ENCODE peak calls at places on chromosomes 16 and 17, in ten cellular contexts. One of them, this sample, is unnamed.

GRCh38 chr17:79921411-79922160 is 82.3 kb upstream of the CBX4 start:
- DNase-seq in nephron progenitor cell: no peak
- DNase-seq in endodermal cell: no peak
- DNase-seq in GM23338: no peak
- DNase-seq in mammary epithelial cell: no peak
- DNase-seq in IMR-90: no peak
- DNase-seq in heart right ventricle: peak; percentile 3
- DNase-seq in kidney epithelial cell: no peak
- DNase-seq in thoracic aorta: no peak
- DNase-seq in RWPE2: no peak
- DNase-seq in this sample: no peak

GRCh38 chr17:61551255-61551742 is 39.7 kb downstream of the NACA2 start:
- DNase-seq in nephron progenitor cell: no peak
- DNase-seq in kidney epithelial cell: no peak
- DNase-seq in GM23338: peak; percentile 61
- DNase-seq in endodermal cell: no peak
- DNase-seq in mammary epithelial cell: no peak
- DNase-seq in IMR-90: peak; percentile 67
- DNase-seq in heart right ventricle: no peak
- DNase-seq in RWPE2: no peak
- DNase-seq in thoracic aorta: no peak
- DNase-seq in this sample: no peak

GRCh38 chr16:80300456-80300855 is 240.3 kb upstream of the DYNLRB2 start:
- DNase-seq in kidney epithelial cell: no peak
- DNase-seq in GM23338: no peak
- DNase-seq in RWPE2: no peak
- DNase-seq in thoracic aorta: no peak
- DNase-seq in endodermal cell: no peak
- DNase-seq in nephron progenitor cell: no peak
- DNase-seq in mammary epithelial cell: peak; percentile 9
- DNase-seq in heart right ventricle: no peak
- DNase-seq in IMR-90: no peak
- DNase-seq in this sample: no peak

GRCh38 chr17:82497483-82498405 is 21.8 kb upstream of the FOXK2 start:
- DNase-seq in endodermal cell: peak; percentile 80
- DNase-seq in mammary epithelial cell: peak; percentile 20
- DNase-seq in RWPE2: no peak
- DNase-seq in heart right ventricle: peak; percentile 36
- DNase-seq in GM23338: peak; percentile 59
- DNase-seq in nephron progenitor cell: peak; percentile 54
- DNase-seq in thoracic aorta: no peak
- DNase-seq in IMR-90: peak; percentile 82
- DNase-seq in kidney epithelial cell: no peak
- DNase-seq in this sample: no peak

GRCh38 chr16:50274771-50275415 is 8.5 kb downstream of the ADCY7 start:
- DNase-seq in IMR-90: no peak
- DNase-seq in mammary epithelial cell: no peak
- DNase-seq in kidney epithelial cell: no peak
- DNase-seq in RWPE2: peak; percentile 32
- DNase-seq in endodermal cell: no peak
- DNase-seq in thoracic aorta: no peak
- DNase-seq in heart right ventricle: no peak
- DNase-seq in GM23338: no peak
- DNase-seq in nephron progenitor cell: no peak
- DNase-seq in this sample: no peak

GRCh38 chr16:86211800-86212199 is 298.5 kb upstream of the FOXF1 start:
- DNase-seq in heart right ventricle: no peak
- DNase-seq in thoracic aorta: no peak
- DNase-seq in GM23338: no peak
- DNase-seq in kidney epithelial cell: no peak
- DNase-seq in endodermal cell: no peak
- DNase-seq in IMR-90: no peak
- DNase-seq in nephron progenitor cell: no peak
- DNase-seq in RWPE2: no peak
- DNase-seq in mammary epithelial cell: no peak
- DNase-seq in this sample: no peak

GRCh38 chr16:79847101-79847500 is 246.6 kb upstream of the MAF start:
- DNase-seq in kidney epithelial cell: no peak
- DNase-seq in endodermal cell: no peak
- DNase-seq in GM23338: no peak
- DNase-seq in IMR-90: no peak
- DNase-seq in nephron progenitor cell: no peak
- DNase-seq in thoracic aorta: no peak
- DNase-seq in mammary epithelial cell: no peak
- DNase-seq in heart right ventricle: no peak
- DNase-seq in RWPE2: no peak
- DNase-seq in this sample: no peak

GRCh38 chr17:3990391-3991127 is 26.3 kb upstream of the ATP2A3 start:
- DNase-seq in kidney epithelial cell: no peak
- DNase-seq in heart right ventricle: no peak
- DNase-seq in endodermal cell: no peak
- DNase-seq in IMR-90: peak; percentile 22
- DNase-seq in mammary epithelial cell: peak; percentile 68
- DNase-seq in nephron progenitor cell: no peak
- DNase-seq in RWPE2: no peak
- DNase-seq in thoracic aorta: no peak
- DNase-seq in GM23338: no peak
- DNase-seq in this sample: no peak

GRCh38 chr16:85910073-85910853 is 11.3 kb downstream of the IRF8 start:
- DNase-seq in IMR-90: no peak
- DNase-seq in heart right ventricle: no peak
- DNase-seq in RWPE2: no peak
- DNase-seq in endodermal cell: no peak
- DNase-seq in thoracic aorta: no peak
- DNase-seq in mammary epithelial cell: no peak
- DNase-seq in kidney epithelial cell: no peak
- DNase-seq in GM23338: no peak
- DNase-seq in nephron progenitor cell: no peak
- DNase-seq in this sample: no peak

GRCh38 chr16:83856846-83857245 is 42.1 kb upstream of the MLYCD start:
- DNase-seq in RWPE2: no peak
- DNase-seq in kidney epithelial cell: no peak
- DNase-seq in thoracic aorta: no peak
- DNase-seq in GM23338: no peak
- DNase-seq in endodermal cell: no peak
- DNase-seq in mammary epithelial cell: no peak
- DNase-seq in IMR-90: no peak
- DNase-seq in heart right ventricle: no peak
- DNase-seq in nephron progenitor cell: no peak
- DNase-seq in this sample: no peak

GRCh38 chr17:8939496-8940334 is 25.8 kb downstream of the PIK3R5 start:
- DNase-seq in heart right ventricle: no peak
- DNase-seq in kidney epithelial cell: no peak
- DNase-seq in IMR-90: no peak
- DNase-seq in mammary epithelial cell: no peak
- DNase-seq in GM23338: peak; percentile 10
- DNase-seq in endodermal cell: peak; percentile 67
- DNase-seq in nephron progenitor cell: no peak
- DNase-seq in thoracic aorta: no peak
- DNase-seq in RWPE2: no peak
- DNase-seq in this sample: no peak

GRCh38 chr17:10172241-10172741 is 26.1 kb downstream of the GAS7 start:
- DNase-seq in mammary epithelial cell: no peak
- DNase-seq in endodermal cell: no peak
- DNase-seq in IMR-90: peak; percentile 37
- DNase-seq in kidney epithelial cell: no peak
- DNase-seq in GM23338: no peak
- DNase-seq in RWPE2: no peak
- DNase-seq in nephron progenitor cell: peak; percentile 51
- DNase-seq in heart right ventricle: no peak
- DNase-seq in thoracic aorta: no peak
- DNase-seq in this sample: no peak

GRCh38 chr17:76139261-76139752 is 1.7 kb downstream of the FOXJ1 start:
- DNase-seq in kidney epithelial cell: no peak
- DNase-seq in heart right ventricle: no peak
- DNase-seq in endodermal cell: peak; percentile 73
- DNase-seq in nephron progenitor cell: no peak
- DNase-seq in IMR-90: no peak
- DNase-seq in thoracic aorta: no peak
- DNase-seq in mammary epithelial cell: no peak
- DNase-seq in RWPE2: no peak
- DNase-seq in GM23338: peak; percentile 46
- DNase-seq in this sample: no peak

GRCh38 chr16:80931985-80932720 is 74.5 kb downstream of the CMC2 start:
- DNase-seq in RWPE2: no peak
- DNase-seq in thoracic aorta: no peak
- DNase-seq in kidney epithelial cell: no peak
- DNase-seq in endodermal cell: peak; percentile 87
- DNase-seq in GM23338: peak; percentile 74
- DNase-seq in IMR-90: peak; percentile 35
- DNase-seq in mammary epithelial cell: peak; percentile 12
- DNase-seq in heart right ventricle: peak; percentile 82
- DNase-seq in nephron progenitor cell: peak; percentile 67
- DNase-seq in this sample: peak; percentile 67

GRCh38 chr16:50884066-50884860 is 142.4 kb downstream of the CYLD start:
- DNase-seq in heart right ventricle: no peak
- DNase-seq in mammary epithelial cell: no peak
- DNase-seq in GM23338: peak; percentile 77
- DNase-seq in RWPE2: no peak
- DNase-seq in endodermal cell: peak; percentile 91
- DNase-seq in kidney epithelial cell: no peak
- DNase-seq in nephron progenitor cell: peak; percentile 33
- DNase-seq in IMR-90: no peak
- DNase-seq in thoracic aorta: no peak
- DNase-seq in this sample: peak; percentile 5

GRCh38 chr17:9363440-9364350 is 211.9 kb downstream of the STX8 start:
- DNase-seq in endodermal cell: peak; percentile 22
- DNase-seq in thoracic aorta: no peak
- DNase-seq in RWPE2: no peak
- DNase-seq in mammary epithelial cell: peak; percentile 65
- DNase-seq in IMR-90: peak; percentile 72
- DNase-seq in nephron progenitor cell: no peak
- DNase-seq in kidney epithelial cell: no peak
- DNase-seq in GM23338: no peak
- DNase-seq in heart right ventricle: no peak
- DNase-seq in this sample: no peak

GRCh38 chr17:61218438-61218837 is 181.2 kb upstream of the TBX2 start:
- DNase-seq in GM23338: no peak
- DNase-seq in thoracic aorta: no peak
- DNase-seq in endodermal cell: no peak
- DNase-seq in kidney epithelial cell: no peak
- DNase-seq in IMR-90: peak; percentile 86
- DNase-seq in mammary epithelial cell: peak; percentile 13
- DNase-seq in nephron progenitor cell: no peak
- DNase-seq in heart right ventricle: no peak
- DNase-seq in RWPE2: no peak
- DNase-seq in this sample: no peak

GRCh38 chr16:57893559-57894389 is 77.2 kb downstream of the CNGB1 start:
- DNase-seq in heart right ventricle: no peak
- DNase-seq in kidney epithelial cell: peak; percentile 93
- DNase-seq in nephron progenitor cell: no peak
- DNase-seq in thoracic aorta: no peak
- DNase-seq in IMR-90: peak; percentile 91
- DNase-seq in GM23338: peak; percentile 48
- DNase-seq in mammary epithelial cell: peak; percentile 94
- DNase-seq in endodermal cell: no peak
- DNase-seq in RWPE2: no peak
- DNase-seq in this sample: no peak
- TF ChIP-seq CTCF in heart right ventricle: no peak
- TF ChIP-seq CTCF in kidney epithelial cell: no peak
- TF ChIP-seq CTCF in nephron progenitor cell: no peak
- TF ChIP-seq CTCF in thoracic aorta: no peak
- TF ChIP-seq CTCF in IMR-90: no peak
- TF ChIP-seq CTCF in GM23338: no peak
- TF ChIP-seq CTCF in mammary epithelial cell: no peak
- TF ChIP-seq CTCF in endodermal cell: no peak
- TF ChIP-seq CTCF in RWPE2: no peak
- TF ChIP-seq CTCF in this sample: no peak

GRCh38 chr17:47635734-47636133 is 14.0 kb upstream of the KPNB1 start:
- DNase-seq in kidney epithelial cell: no peak
- DNase-seq in IMR-90: no peak
- DNase-seq in GM23338: no peak
- DNase-seq in endodermal cell: no peak
- DNase-seq in nephron progenitor cell: no peak
- DNase-seq in heart right ventricle: no peak
- DNase-seq in mammary epithelial cell: no peak
- DNase-seq in thoracic aorta: no peak
- DNase-seq in RWPE2: no peak
- DNase-seq in this sample: no peak
- TF ChIP-seq CTCF in kidney epithelial cell: no peak
- TF ChIP-seq CTCF in IMR-90: no peak
- TF ChIP-seq CTCF in GM23338: no peak
- TF ChIP-seq CTCF in endodermal cell: no peak
- TF ChIP-seq CTCF in nephron progenitor cell: no peak
- TF ChIP-seq CTCF in heart right ventricle: no peak
- TF ChIP-seq CTCF in mammary epithelial cell: no peak
- TF ChIP-seq CTCF in thoracic aorta: no peak
- TF ChIP-seq CTCF in RWPE2: no peak
- TF ChIP-seq CTCF in this sample: no peak

GRCh38 chr16:78727536-78727935 is 628.1 kb downstream of the WWOX start:
- DNase-seq in thoracic aorta: no peak
- DNase-seq in heart right ventricle: no peak
- DNase-seq in GM23338: peak; percentile 34
- DNase-seq in mammary epithelial cell: no peak
- DNase-seq in nephron progenitor cell: no peak
- DNase-seq in RWPE2: no peak
- DNase-seq in kidney epithelial cell: no peak
- DNase-seq in IMR-90: no peak
- DNase-seq in endodermal cell: peak; percentile 48
- DNase-seq in this sample: no peak
- TF ChIP-seq CTCF in thoracic aorta: no peak
- TF ChIP-seq CTCF in heart right ventricle: no peak
- TF ChIP-seq CTCF in GM23338: no peak
- TF ChIP-seq CTCF in mammary epithelial cell: no peak
- TF ChIP-seq CTCF in nephron progenitor cell: no peak
- TF ChIP-seq CTCF in RWPE2: no peak
- TF ChIP-seq CTCF in kidney epithelial cell: no peak
- TF ChIP-seq CTCF in IMR-90: no peak
- TF ChIP-seq CTCF in endodermal cell: peak; percentile 77
- TF ChIP-seq CTCF in this sample: no peak

DNA sequence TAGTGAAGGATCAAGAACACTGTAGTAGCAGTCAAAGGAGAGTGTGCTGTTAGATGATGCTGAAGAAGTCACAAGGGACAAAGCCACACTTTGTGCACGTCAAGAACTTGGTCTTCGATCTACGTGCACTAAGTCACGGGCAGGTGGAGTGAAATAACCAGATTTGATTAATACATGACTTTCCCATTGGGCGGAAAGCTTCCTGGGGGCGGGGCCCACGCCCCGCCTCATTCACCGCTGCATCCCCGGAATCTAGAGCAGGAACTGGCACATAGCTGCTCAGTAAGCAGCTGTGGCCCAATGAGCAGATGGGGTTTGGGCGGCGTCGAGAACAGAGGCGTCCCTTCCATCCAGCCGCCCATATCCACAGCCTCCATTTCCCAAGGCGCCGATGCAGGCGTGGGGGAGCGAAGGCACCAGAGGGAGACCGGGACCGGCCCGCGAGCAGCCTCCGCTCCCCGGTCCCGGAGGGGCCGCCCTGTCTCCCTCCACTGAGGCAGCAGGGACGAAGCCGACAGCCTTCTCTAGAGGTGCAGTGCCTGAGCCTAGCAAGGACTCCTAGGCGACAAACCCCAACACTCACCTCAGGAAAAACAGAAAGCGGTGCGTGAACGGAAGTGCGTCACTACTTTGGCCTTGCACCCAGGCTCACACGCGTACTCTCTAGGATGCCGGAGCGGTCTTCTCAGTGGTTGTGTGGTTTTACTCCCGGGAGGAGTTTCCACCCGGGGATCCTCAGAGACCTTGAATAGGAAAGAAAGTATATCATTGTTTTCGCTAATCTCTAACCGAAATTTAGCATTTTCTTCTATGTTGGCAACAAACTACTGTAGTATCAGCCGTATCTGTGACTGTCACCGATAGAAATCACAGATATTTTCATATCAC is 4.9 kb downstream of the ZNF19 start:
- DNase-seq in IMR-90: peak; percentile 96
- DNase-seq in kidney epithelial cell: peak; percentile 72
- DNase-seq in endodermal cell: peak; percentile 90
- DNase-seq in mammary epithelial cell: peak; percentile 91
- DNase-seq in thoracic aorta: peak; percentile 54
- DNase-seq in nephron progenitor cell: peak; percentile 69
- DNase-seq in heart right ventricle: peak; percentile 78
- DNase-seq in RWPE2: peak; percentile 81
- DNase-seq in GM23338: peak; percentile 93
- DNase-seq in this sample: peak; percentile 93
- TF ChIP-seq CTCF in IMR-90: no peak
- TF ChIP-seq CTCF in kidney epithelial cell: no peak
- TF ChIP-seq CTCF in endodermal cell: no peak
- TF ChIP-seq CTCF in mammary epithelial cell: no peak
- TF ChIP-seq CTCF in thoracic aorta: no peak
- TF ChIP-seq CTCF in nephron progenitor cell: no peak
- TF ChIP-seq CTCF in heart right ventricle: no peak
- TF ChIP-seq CTCF in RWPE2: no peak
- TF ChIP-seq CTCF in GM23338: no peak
- TF ChIP-seq CTCF in this sample: no peak